ENCODE peak calls at places on chromosome 2, in six cellular contexts. E is astrocyte of the cerebellum, R is WTC11, U is tibial artery, J is fibroblast of mammary gland, G is K562. O is an unnamed sample.

GRCh38 chr2:191202881-191203397 is 42.3 kb upstream of the MYO1B start:
- DNase-seq in J (peak; percentile 88), E (no peak), G (no peak), R (no peak), U (no peak), O (no peak)

GRCh38 chr2:169683425-169684134 is 10.6 kb downstream of the CFAP210 start:
- DNase-seq in J (no peak), E (no peak), G (no peak), R (no peak), U (no peak), O (no peak)

GRCh38 chr2:2919574-2920365 is 457.8 kb downstream of the EIPR1 start:
- DNase-seq in E (no peak), R (no peak), J (no peak), U (peak; percentile 17), G (no peak), O (no peak)

GRCh38 chr2:10204326-10205200 is 82.0 kb downstream of the RRM2 start:
- DNase-seq in E (no peak), G (no peak), R (no peak), U (no peak), J (no peak), O (no peak)

GRCh38 chr2:31239842-31240198 is 5.9 kb downstream of the EHD3 start:
- DNase-seq in U (peak; percentile 94), R (no peak), E (peak; percentile 34), J (peak; percentile 66), G (no peak), O (peak; percentile 40)

GRCh38 chr2:170997893-170998477 is 68.9 kb downstream of the GORASP2 start:
- DNase-seq in J (no peak), R (no peak), E (no peak), G (no peak), U (no peak), O (no peak)

GRCh38 chr2:207765541-207765940 is 4.2 kb downstream of the FZD5 start:
- DNase-seq in E (no peak), U (no peak), R (no peak), J (no peak), G (peak; percentile 62), O (no peak)

GRCh38 chr2:106269591-106270291 is 75.6 kb upstream of the UXS1 start:
- DNase-seq in R (peak; percentile 41), U (no peak), G (peak; percentile 55), J (no peak), E (no peak), O (no peak)

GRCh38 chr2:43086451-43087221 is 139.8 kb downstream of the ZFP36L2 start:
- DNase-seq in U (peak; percentile 94), G (no peak), J (peak; percentile 100), R (no peak), E (peak; percentile 99), O (peak; percentile 99)

GRCh38 chr2:226649871-226650660 is 149.6 kb downstream of the IRS1 start:
- DNase-seq in U (peak; percentile 84), R (peak; percentile 50), G (no peak), J (peak; percentile 99), E (peak; percentile 99), O (peak; percentile 98)

GRCh38 chr2:174326880-174327558 is 7.7 kb upstream of the SP9 start:
- DNase-seq in U (no peak), E (no peak), G (no peak), R (peak; percentile 32), J (no peak), O (no peak)

GRCh38 chr2:100986157-100986556 is 15.9 kb upstream of the RPL31 start:
- DNase-seq in G (no peak), R (no peak), J (no peak), U (no peak), E (no peak), O (no peak)

GRCh38 chr2:60811491-60812370 is 55.7 kb downstream of the PAPOLG start:
- DNase-seq in R (no peak), J (no peak), E (no peak), G (no peak), U (no peak), O (no peak)

GRCh38 chr2:206876176-206876575 is 63.1 kb upstream of the CPO start:
- DNase-seq in G (no peak), E (no peak), J (no peak), R (peak; percentile 24), U (no peak), O (no peak)

GRCh38 chr2:168642873-168643272 is 159.6 kb upstream of the NOSTRIN start:
- DNase-seq in J (no peak), E (no peak), R (no peak), U (no peak), G (no peak), O (no peak)

GRCh38 chr2:64214281-64215115 is 70.3 kb upstream of the PELI1 start:
- DNase-seq in J (no peak), E (no peak), G (no peak), U (no peak), R (no peak), O (no peak)

GRCh38 chr2:120989911-120990441 is 254.3 kb downstream of the GLI2 start:
- DNase-seq in R (no peak), U (peak; percentile 58), G (no peak), J (no peak), E (no peak), O (no peak)

GRCh38 chr2:111202266-111203040 is 81.7 kb downstream of the BCL2L11 start:
- DNase-seq in J (peak; percentile 41), E (peak; percentile 75), G (no peak), R (no peak), U (no peak), O (peak; percentile 5)

DNA sequence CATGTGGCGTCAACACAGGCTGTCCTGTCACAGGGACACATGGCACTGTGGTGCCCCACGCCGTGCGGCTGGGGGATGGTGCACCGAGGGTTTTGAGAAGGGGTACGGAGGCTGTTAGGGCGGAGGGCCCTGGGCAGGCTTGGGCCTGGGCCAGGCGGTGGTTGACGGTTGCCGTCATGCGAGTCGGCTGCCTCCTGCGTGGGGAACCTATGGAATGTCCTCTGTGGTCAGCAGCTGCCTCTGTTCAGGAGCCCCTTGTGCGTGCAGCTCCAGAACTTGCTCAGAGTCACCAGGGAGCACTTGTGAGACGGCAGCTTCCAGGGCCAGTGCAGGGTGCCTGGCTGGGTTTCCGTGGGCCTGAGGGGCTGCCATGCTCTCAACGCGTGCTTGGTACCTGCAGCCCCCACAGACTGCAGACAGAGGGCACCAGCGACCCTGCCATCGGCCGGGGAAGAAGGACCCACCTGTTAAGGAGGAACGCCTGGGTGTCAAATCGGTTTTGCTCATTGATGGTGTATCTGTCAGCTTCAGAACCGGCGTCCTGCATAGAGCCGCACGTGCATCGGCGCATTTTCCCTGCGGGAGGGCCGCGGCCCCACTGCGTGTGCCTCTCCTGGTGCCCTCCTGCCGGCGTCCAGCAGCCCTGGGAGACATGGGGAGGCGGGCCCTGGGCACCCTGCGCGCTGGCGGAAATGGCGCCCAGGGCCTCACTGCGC is 10.0 kb upstream of the D2HGDH start:
- DNase-seq in G (no peak), E (no peak), U (no peak), J (no peak), R (peak; percentile 72), O (no peak)
- TF ChIP-seq CTCF in G (peak; percentile 32), E (peak; percentile 27), U (no peak), J (peak; percentile 16), R (peak; percentile 29), O (peak; percentile 23)

GRCh38 chr2:201643216-201643651 is at the start of gene TMEM237:
- DNase-seq in R (peak; percentile 40), U (peak; percentile 82), J (no peak), G (no peak), E (no peak), O (no peak)
- TF ChIP-seq CTCF in R (no peak), U (no peak), J (no peak), G (no peak), E (no peak), O (no peak)

DNA sequence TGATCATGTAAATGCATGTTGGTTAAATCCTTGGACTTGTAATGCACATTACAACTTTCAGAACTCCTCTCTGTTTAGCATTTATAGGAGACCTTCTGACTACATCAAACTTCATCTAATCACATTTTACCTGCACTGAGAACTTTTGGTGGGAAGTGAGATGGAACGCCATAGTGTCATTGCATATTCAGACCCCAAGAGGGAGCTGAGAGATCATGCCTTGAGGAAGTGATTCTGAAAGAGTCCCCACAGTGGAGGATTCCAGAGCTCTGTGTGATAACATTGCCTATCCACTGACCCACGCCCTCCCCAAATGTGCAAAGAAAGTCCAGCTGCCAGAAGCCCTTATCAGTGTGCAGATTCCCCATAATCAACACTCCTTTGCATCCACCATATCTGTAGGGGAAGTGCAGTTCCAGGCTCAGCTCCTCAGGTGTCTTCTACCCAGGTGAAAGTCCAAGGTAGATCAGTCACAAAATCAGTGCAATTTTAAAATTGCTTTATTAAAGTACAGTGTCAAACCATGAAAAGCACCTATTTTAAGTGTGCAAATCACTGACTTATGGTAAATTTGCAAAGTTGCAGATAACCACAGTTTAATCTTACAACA is 212.4 kb downstream of the RPIA start:
- DNase-seq in G (peak; percentile 33), J (peak; percentile 34), E (no peak), U (no peak), R (no peak), O (peak; percentile 12)
- TF ChIP-seq CTCF in G (peak; percentile 80), J (peak; percentile 73), E (peak; percentile 77), U (peak; percentile 47), R (peak; percentile 56), O (peak; percentile 72)

DNA sequence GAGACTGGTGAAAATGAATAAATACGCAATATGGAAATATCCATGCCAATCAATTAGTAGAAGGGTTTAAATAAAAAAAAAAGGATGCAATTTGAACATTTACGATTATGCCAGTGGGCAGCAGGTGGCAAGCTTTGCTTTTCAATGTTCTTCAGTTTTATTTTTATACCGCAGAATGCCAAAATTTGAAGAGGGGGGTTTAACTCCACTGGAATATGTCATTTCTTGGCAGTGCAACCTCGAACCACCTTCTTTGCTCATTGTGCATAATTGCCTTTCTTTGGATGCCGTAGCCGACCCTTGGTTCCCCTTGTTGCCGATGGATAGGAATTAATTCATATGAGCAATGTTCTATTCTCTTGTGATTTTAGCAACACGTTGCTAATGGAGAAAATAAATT is 88.0 kb downstream of the LTBP1 start:
- DNase-seq in E (peak; percentile 68), G (no peak), R (no peak), U (no peak), J (peak; percentile 80), O (no peak)
- TF ChIP-seq CTCF in E (peak; percentile 49), G (no peak), R (no peak), U (peak; percentile 80), J (peak; percentile 57), O (peak; percentile 41)

DNA sequence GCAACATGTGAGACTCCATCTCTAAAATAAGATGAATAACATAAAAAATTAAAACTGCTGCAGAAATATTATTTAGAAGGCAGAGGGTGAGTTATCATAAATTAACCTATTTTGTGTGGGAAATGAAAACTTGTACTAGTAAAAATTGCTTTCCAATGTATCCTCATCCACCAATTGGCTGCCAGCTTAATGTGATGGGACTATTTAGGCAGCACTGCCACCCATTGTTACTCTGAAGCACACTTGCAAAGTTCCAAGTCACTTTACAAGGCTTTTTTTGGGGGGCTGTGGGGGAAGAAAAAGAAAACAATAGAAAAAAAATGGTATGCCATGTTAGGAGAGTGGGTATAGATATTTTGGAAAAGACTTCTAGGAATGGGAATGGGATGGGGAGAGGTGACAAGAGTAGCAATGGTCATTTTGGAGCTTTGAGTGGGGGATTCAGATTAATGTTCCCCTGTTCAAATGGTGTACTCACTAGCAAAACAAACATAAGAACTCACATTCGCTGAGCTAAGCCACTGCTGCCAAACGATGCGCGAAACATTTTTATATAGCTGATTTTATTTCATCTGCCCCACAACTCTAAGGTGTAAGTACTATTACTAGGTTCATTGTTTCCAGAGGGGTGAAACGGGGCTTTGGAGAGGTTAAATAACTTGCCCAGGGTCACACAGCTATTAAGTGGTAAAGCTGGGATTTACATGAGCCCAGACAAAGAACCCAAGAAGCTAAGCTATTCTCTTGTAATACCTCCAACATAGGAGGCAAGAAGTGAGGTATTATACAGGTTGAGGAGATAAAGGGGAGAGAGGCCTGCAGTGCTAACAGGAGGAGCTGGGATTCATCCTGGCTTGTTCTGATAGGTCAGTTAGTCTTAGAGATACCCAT is 63.0 kb downstream of the MEIS1 start:
- DNase-seq in J (no peak), E (no peak), U (no peak), G (no peak), R (no peak), O (no peak)
- TF ChIP-seq CTCF in J (no peak), E (no peak), U (no peak), G (no peak), R (no peak), O (no peak)